ENCODE peak calls at places on chromosome 21, in seven cellular contexts. T is thoracic aorta, O is fibroblast of lung, L is heart left ventricle, F is fibroblast of pulmonary artery, E is colonic mucosa, K is lower leg skin. H is an unnamed sample.

GRCh38 chr21:27590271-27590670 is 623.4 kb upstream of the ADAMTS5 start:
- DNase-seq in T (no peak), O (no peak), L (peak; percentile 36), F (peak; percentile 64), E (no peak), K (no peak), H (peak; percentile 11)

GRCh38 chr21:45525153-45525909 is 16.9 kb downstream of the SLC19A1 start:
- DNase-seq in T (no peak), O (no peak), L (no peak), F (no peak), E (peak; percentile 81), K (no peak), H (no peak)

GRCh38 chr21:45872902-45873301 is 108.7 kb upstream of the COL6A1 start:
- DNase-seq in T (no peak), O (no peak), L (no peak), F (no peak), E (no peak), K (no peak), H (no peak)

GRCh38 chr21:14086553-14086952 is 124.2 kb downstream of the LIPI start:
- DNase-seq in T (no peak), O (no peak), L (no peak), F (no peak), E (no peak), K (no peak), H (no peak)

GRCh38 chr21:20265704-20266368 is 732.4 kb upstream of the NCAM2 start:
- DNase-seq in T (no peak), O (no peak), L (no peak), F (no peak), E (no peak), K (no peak), H (no peak)

GRCh38 chr21:45256912-45257672 is 30.6 kb downstream of the POFUT2 start:
- DNase-seq in T (no peak), O (no peak), L (no peak), F (no peak), E (peak; percentile 10), K (no peak), H (peak; percentile 27)

GRCh38 chr21:27532081-27532480 is 565.2 kb upstream of the ADAMTS5 start:
- DNase-seq in T (no peak), O (peak; percentile 50), L (no peak), F (peak; percentile 61), E (peak; percentile 54), K (no peak), H (peak; percentile 54)

GRCh38 chr21:45104560-45104959 is 30.2 kb downstream of the ADARB1 start:
- DNase-seq in T (no peak), O (no peak), L (peak; percentile 56), F (peak; percentile 29), E (peak; percentile 68), K (no peak), H (no peak)

GRCh38 chr21:44874497-44875331 is 1.2 kb upstream of the PTTG1IP start:
- DNase-seq in T (peak; percentile 23), O (no peak), L (peak; percentile 79), F (peak; percentile 17), E (peak; percentile 61), K (peak; percentile 60), H (no peak)

GRCh38 chr21:46127239-46128105 is 27.9 kb downstream of the FTCD start:
- DNase-seq in T (no peak), O (no peak), L (peak; percentile 18), F (no peak), E (no peak), K (no peak), H (no peak)

GRCh38 chr21:14084701-14085100 is 126.1 kb downstream of the LIPI start:
- DNase-seq in T (no peak), O (no peak), L (no peak), F (no peak), E (no peak), K (no peak), H (no peak)

GRCh38 chr21:45412909-45413581 is 8.1 kb downstream of the COL18A1 start:
- DNase-seq in T (no peak), O (no peak), L (no peak), F (no peak), E (no peak), K (no peak), H (no peak)

GRCh38 chr21:46122758-46123683 is 25.1 kb downstream of the COL6A2 start:
- DNase-seq in T (no peak), O (no peak), L (peak; percentile 12), F (no peak), E (no peak), K (no peak), H (no peak)

GRCh38 chr21:17295997-17296396 is 216.8 kb upstream of the CXADR start:
- DNase-seq in T (no peak), O (no peak), L (no peak), F (no peak), E (no peak), K (no peak), H (no peak)

DNA sequence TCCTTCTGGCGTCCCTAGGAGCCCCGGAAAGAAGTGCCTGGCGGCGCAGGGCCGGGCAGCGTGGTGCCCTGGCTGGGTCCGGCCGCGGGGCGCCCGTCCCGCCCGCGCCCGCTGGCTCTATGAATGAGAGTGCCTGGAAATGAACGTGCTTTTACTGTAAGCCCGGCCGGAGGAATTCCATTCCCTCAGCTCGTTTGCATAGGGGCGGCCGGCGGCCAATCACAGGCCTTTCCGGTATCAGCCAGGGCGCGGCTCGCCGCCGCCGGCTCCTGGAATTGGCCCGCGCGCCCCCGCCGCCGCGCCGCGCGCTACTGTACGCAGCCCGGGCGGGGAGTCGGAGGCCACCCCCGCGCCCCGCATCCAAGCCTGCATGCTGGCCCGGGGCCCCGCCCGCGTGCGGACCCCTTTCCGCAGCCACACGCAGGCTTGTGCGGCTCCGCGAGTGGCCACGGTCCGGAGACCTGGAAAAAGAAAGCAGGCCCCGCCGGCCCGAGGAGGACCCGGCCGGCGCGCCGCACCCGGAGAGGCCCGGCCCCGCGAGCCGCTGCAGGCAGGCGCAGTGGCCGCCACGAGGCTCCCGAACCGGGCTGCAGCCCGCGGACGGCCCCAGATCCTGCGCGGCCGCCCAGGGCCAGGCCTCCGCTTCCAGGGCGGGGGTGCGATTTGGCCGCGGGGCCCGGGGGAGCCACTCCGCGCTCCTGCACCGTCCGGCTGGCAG is 160.4 kb downstream of the RUNX1 start:
- DNase-seq in T (peak; percentile 87), O (peak; percentile 95), L (peak; percentile 92), F (peak; percentile 95), E (peak; percentile 96), K (peak; percentile 92), H (peak; percentile 97)
- TF ChIP-seq CTCF in T (no peak), O (no peak), L (no peak), F (no peak), E (no peak), K (no peak), H (no peak)

GRCh38 chr21:39612233-39613028 is at the start of gene B3GALT5:
- DNase-seq in T (no peak), O (peak; percentile 22), L (no peak), F (no peak), E (peak; percentile 58), K (no peak), H (peak; percentile 35)

GRCh38 chr21:39611547-39612190 is 1.1 kb upstream of the B3GALT5 start:
- DNase-seq in T (no peak), O (no peak), L (no peak), F (no peak), E (no peak), K (no peak), H (no peak)

GRCh38 chr21:39616373-39616772 is 3.6 kb downstream of the B3GALT5 start:
- DNase-seq in T (no peak), O (no peak), L (no peak), F (no peak), E (no peak), K (no peak), H (no peak)

GRCh38 chr21:39610705-39611104 is 2.0 kb upstream of the B3GALT5 start:
- DNase-seq in T (no peak), O (no peak), L (no peak), F (no peak), E (peak; percentile 11), K (no peak), H (no peak)

GRCh38 chr21:39613029-39613934 is 542 bp downstream of the B3GALT5 start:
- DNase-seq in T (no peak), O (peak; percentile 31), L (no peak), F (no peak), E (no peak), K (no peak), H (no peak)
- H3K4me3 ChIP-seq in T (peak overlapping the region; percentile 41), O (no peak overlapping the region), L (peak overlapping the region; percentile 40), F (no peak overlapping the region), E (peak overlapping the region; percentile 39), K (no peak overlapping the region), H (peak overlapping the region; percentile 46)

GRCh38 chr21:35217504-35218060 is 168.5 kb upstream of the RUNX1 start:
- DNase-seq in T (no peak), O (peak; percentile 82), L (no peak), F (peak; percentile 74), E (no peak), K (no peak), H (peak; percentile 67)
- TF ChIP-seq CTCF in T (no peak), O (no peak), L (no peak), F (no peak), E (no peak), K (no peak), H (no peak)

GRCh38 chr21:42421018-42421793 is 17.5 kb downstream of the UBASH3A start:
- DNase-seq in T (no peak), O (no peak), L (no peak), F (no peak), E (peak; percentile 59), K (no peak), H (no peak)
- H3K4me3 ChIP-seq in T (no peak overlapping the region), O (no peak overlapping the region), L (no peak overlapping the region), F (no peak overlapping the region), E (no peak overlapping the region), K (no peak overlapping the region), H (no peak overlapping the region)

GRCh38 chr21:28738882-28739281 is 253.8 kb downstream of the LTN1 start:
- DNase-seq in T (no peak), O (no peak), L (no peak), F (no peak), E (no peak), K (no peak), H (no peak)

GRCh38 chr21:28745131-28746055 is 247.3 kb downstream of the LTN1 start:
- DNase-seq in T (no peak), O (peak; percentile 97), L (peak; percentile 80), F (peak; percentile 97), E (peak; percentile 79), K (peak; percentile 72), H (peak; percentile 92)

GRCh38 chr21:28743723-28744122 is 249.0 kb downstream of the LTN1 start:
- DNase-seq in T (no peak), O (no peak), L (no peak), F (no peak), E (no peak), K (no peak), H (no peak)

GRCh38 chr21:28746166-28746565 is 246.5 kb downstream of the LTN1 start:
- DNase-seq in T (no peak), O (no peak), L (no peak), F (no peak), E (no peak), K (no peak), H (no peak)

DNA sequence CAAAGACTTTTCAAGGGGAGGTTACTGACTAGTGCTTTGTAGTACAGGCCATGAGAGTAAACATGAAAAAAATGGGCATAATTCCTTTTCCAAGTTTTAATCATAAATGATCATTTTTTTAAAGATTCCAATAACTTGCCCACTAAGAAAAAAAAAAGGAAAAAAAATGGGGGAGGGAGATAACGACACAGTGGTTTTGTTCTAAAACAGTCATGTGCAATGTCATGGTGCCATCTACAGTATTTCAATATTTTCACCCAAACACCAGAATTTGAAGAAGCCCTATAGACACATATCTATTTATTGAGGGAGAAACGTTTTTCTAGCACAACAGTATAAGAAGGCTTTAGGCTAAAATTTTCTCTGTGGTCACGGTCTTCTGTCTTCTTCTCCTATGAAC is 250.2 kb downstream of the LTN1 start:
- DNase-seq in T (no peak), O (peak; percentile 81), L (no peak), F (peak; percentile 78), E (no peak), K (no peak), H (peak; percentile 29)
- TF ChIP-seq CTCF in T (no peak), O (peak; percentile 28), L (no peak), F (peak; percentile 41), E (no peak), K (no peak), H (peak; percentile 29)